ENCODE peak calls at places on chromosomes 16 and 17, in four cellular contexts. One of them, this sample, is unnamed.

GRCh38 chr16:73713817-73714495 is 582.7 kb upstream of the PSMD7 start:
- DNase-seq in cardiac muscle cell: peak; percentile 24
- DNase-seq in sigmoid colon: no peak
- DNase-seq in CD8-positive, alpha-beta T cell: no peak
- DNase-seq in this sample: no peak

GRCh38 chr17:43171761-43172487 is 910 bp downstream of the NBR1 start:
- DNase-seq in cardiac muscle cell: peak; percentile 96
- DNase-seq in sigmoid colon: peak; percentile 80
- DNase-seq in CD8-positive, alpha-beta T cell: no peak
- DNase-seq in this sample: no peak

GRCh38 chr17:77371888-77372443 is 231.2 kb downstream of the SEC14L1 start:
- DNase-seq in cardiac muscle cell: no peak
- DNase-seq in sigmoid colon: no peak
- DNase-seq in CD8-positive, alpha-beta T cell: no peak
- DNase-seq in this sample: no peak

GRCh38 chr17:31269597-31269996 is 27.4 kb downstream of the OMG start:
- DNase-seq in cardiac muscle cell: peak; percentile 97
- DNase-seq in sigmoid colon: no peak
- DNase-seq in CD8-positive, alpha-beta T cell: no peak
- DNase-seq in this sample: no peak

GRCh38 chr16:58418601-58419000 is 26.3 kb downstream of the GINS3 start:
- DNase-seq in cardiac muscle cell: peak; percentile 17
- DNase-seq in sigmoid colon: no peak
- DNase-seq in CD8-positive, alpha-beta T cell: no peak
- DNase-seq in this sample: no peak

GRCh38 chr16:77066896-77067496 is 124.0 kb upstream of the MON1B start:
- DNase-seq in cardiac muscle cell: no peak
- DNase-seq in sigmoid colon: no peak
- DNase-seq in CD8-positive, alpha-beta T cell: no peak
- DNase-seq in this sample: no peak

GRCh38 chr17:17179371-17179827 is 26.7 kb downstream of the PLD6 start:
- DNase-seq in cardiac muscle cell: no peak
- DNase-seq in sigmoid colon: no peak
- DNase-seq in CD8-positive, alpha-beta T cell: no peak
- DNase-seq in this sample: no peak

GRCh38 chr16:78764478-78764877 is 665.0 kb downstream of the WWOX start:
- DNase-seq in cardiac muscle cell: no peak
- DNase-seq in sigmoid colon: no peak
- DNase-seq in CD8-positive, alpha-beta T cell: no peak
- DNase-seq in this sample: no peak

GRCh38 chr17:28846231-28846630 is 3.6 kb upstream of the FAM222B start:
- DNase-seq in cardiac muscle cell: no peak
- DNase-seq in sigmoid colon: no peak
- DNase-seq in CD8-positive, alpha-beta T cell: no peak
- DNase-seq in this sample: no peak

GRCh38 chr17:28839221-28839620 is 3.4 kb downstream of the FAM222B start:
- DNase-seq in cardiac muscle cell: peak; percentile 55
- DNase-seq in sigmoid colon: no peak
- DNase-seq in CD8-positive, alpha-beta T cell: no peak
- DNase-seq in this sample: no peak

GRCh38 chr17:28841901-28842281 is 699 bp downstream of the FAM222B start:
- DNase-seq in cardiac muscle cell: no peak
- DNase-seq in sigmoid colon: no peak
- DNase-seq in CD8-positive, alpha-beta T cell: no peak
- DNase-seq in this sample: no peak

GRCh38 chr17:28843810-28844137 is 1.2 kb upstream of the FAM222B start:
- DNase-seq in cardiac muscle cell: no peak
- DNase-seq in sigmoid colon: peak; percentile 13
- DNase-seq in CD8-positive, alpha-beta T cell: no peak
- DNase-seq in this sample: no peak

GRCh38 chr17:28842282-28843012 is at the start of gene FAM222B:
- DNase-seq in cardiac muscle cell: peak; percentile 87
- DNase-seq in sigmoid colon: peak; percentile 88
- DNase-seq in CD8-positive, alpha-beta T cell: peak; percentile 83
- DNase-seq in this sample: peak; percentile 94
- TF ChIP-seq CTCF in cardiac muscle cell: no peak
- TF ChIP-seq CTCF in sigmoid colon: peak; percentile 23
- TF ChIP-seq CTCF in CD8-positive, alpha-beta T cell: no peak
- TF ChIP-seq CTCF in this sample: no peak

DNA sequence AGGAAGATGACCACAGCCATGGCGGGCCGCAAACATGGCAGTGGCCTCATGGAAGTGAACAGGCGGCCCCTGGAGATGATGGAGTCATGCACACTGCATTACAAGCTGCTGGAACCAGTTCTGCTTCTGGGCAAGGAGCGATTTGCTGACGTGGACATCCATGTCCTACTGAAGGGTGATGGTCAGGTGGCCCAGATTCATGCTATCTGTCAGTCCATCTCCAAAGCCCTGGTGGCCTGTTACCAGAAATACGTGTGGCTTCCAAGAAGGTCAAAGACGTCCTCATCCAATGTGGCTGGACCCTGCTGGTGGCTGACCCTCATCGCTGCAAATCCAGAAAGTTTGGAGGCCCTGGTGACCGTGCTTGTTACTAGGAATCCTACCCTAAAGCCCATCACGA is 13.4 kb upstream of the WSB1 start:
- DNase-seq in cardiac muscle cell: no peak
- DNase-seq in sigmoid colon: no peak
- DNase-seq in CD8-positive, alpha-beta T cell: no peak
- DNase-seq in this sample: no peak
- TF ChIP-seq CTCF in cardiac muscle cell: no peak
- TF ChIP-seq CTCF in sigmoid colon: no peak
- TF ChIP-seq CTCF in CD8-positive, alpha-beta T cell: no peak
- TF ChIP-seq CTCF in this sample: no peak

DNA sequence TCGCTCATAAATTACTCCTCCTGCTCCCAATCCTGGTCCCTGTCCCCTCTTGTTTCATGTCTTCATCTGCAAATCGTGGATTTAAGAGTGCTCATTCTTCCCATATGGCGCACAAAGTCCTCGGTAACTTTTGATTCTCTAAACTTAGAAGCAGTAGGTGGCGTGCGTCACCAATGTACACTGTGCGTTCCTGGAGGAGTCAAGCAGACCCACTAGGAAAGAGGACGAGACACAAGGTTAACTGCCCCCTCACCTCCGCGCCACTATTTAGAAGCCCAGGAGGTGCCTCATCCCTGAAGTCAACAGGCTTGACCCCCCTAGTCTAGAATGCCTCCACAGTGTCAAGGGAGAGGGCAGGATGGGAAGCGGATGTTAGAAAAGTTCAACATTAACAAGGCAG is 2.9 kb downstream of the SLC13A5 start:
- DNase-seq in cardiac muscle cell: no peak
- DNase-seq in sigmoid colon: no peak
- DNase-seq in CD8-positive, alpha-beta T cell: no peak
- DNase-seq in this sample: no peak
- TF ChIP-seq CTCF in cardiac muscle cell: no peak
- TF ChIP-seq CTCF in sigmoid colon: no peak
- TF ChIP-seq CTCF in CD8-positive, alpha-beta T cell: no peak
- TF ChIP-seq CTCF in this sample: no peak

GRCh38 chr17:688100-688989 is 26.3 kb downstream of the VPS53 start:
- DNase-seq in cardiac muscle cell: peak; percentile 59
- DNase-seq in sigmoid colon: no peak
- DNase-seq in CD8-positive, alpha-beta T cell: no peak
- DNase-seq in this sample: no peak
- TF ChIP-seq CTCF in cardiac muscle cell: peak; percentile 42
- TF ChIP-seq CTCF in sigmoid colon: peak; percentile 20
- TF ChIP-seq CTCF in CD8-positive, alpha-beta T cell: no peak
- TF ChIP-seq CTCF in this sample: peak; percentile 63

GRCh38 chr17:50056961-50057330 is 1.0 kb downstream of the ITGA3 start:
- DNase-seq in cardiac muscle cell: no peak
- DNase-seq in sigmoid colon: no peak
- DNase-seq in CD8-positive, alpha-beta T cell: no peak
- DNase-seq in this sample: no peak

GRCh38 chr17:50057521-50057991 is 1.6 kb downstream of the ITGA3 start:
- DNase-seq in cardiac muscle cell: no peak
- DNase-seq in sigmoid colon: no peak
- DNase-seq in CD8-positive, alpha-beta T cell: no peak
- DNase-seq in this sample: no peak

GRCh38 chr17:50055426-50056216 is at the start of gene ITGA3:
- DNase-seq in cardiac muscle cell: peak; percentile 87
- DNase-seq in sigmoid colon: peak; percentile 94
- DNase-seq in CD8-positive, alpha-beta T cell: peak; percentile 62
- DNase-seq in this sample: peak; percentile 83

GRCh38 chr17:50055055-50055425 is 870 bp upstream of the ITGA3 start:
- DNase-seq in cardiac muscle cell: no peak
- DNase-seq in sigmoid colon: no peak
- DNase-seq in CD8-positive, alpha-beta T cell: no peak
- DNase-seq in this sample: no peak

GRCh38 chr17:50056217-50056960 is 479 bp downstream of the ITGA3 start:
- DNase-seq in cardiac muscle cell: peak; percentile 70
- DNase-seq in sigmoid colon: peak; percentile 84
- DNase-seq in CD8-positive, alpha-beta T cell: peak; percentile 61
- DNase-seq in this sample: peak; percentile 85
- TF ChIP-seq CTCF in cardiac muscle cell: peak; percentile 41
- TF ChIP-seq CTCF in sigmoid colon: peak; percentile 22
- TF ChIP-seq CTCF in CD8-positive, alpha-beta T cell: peak; percentile 29
- TF ChIP-seq CTCF in this sample: peak; percentile 52

DNA sequence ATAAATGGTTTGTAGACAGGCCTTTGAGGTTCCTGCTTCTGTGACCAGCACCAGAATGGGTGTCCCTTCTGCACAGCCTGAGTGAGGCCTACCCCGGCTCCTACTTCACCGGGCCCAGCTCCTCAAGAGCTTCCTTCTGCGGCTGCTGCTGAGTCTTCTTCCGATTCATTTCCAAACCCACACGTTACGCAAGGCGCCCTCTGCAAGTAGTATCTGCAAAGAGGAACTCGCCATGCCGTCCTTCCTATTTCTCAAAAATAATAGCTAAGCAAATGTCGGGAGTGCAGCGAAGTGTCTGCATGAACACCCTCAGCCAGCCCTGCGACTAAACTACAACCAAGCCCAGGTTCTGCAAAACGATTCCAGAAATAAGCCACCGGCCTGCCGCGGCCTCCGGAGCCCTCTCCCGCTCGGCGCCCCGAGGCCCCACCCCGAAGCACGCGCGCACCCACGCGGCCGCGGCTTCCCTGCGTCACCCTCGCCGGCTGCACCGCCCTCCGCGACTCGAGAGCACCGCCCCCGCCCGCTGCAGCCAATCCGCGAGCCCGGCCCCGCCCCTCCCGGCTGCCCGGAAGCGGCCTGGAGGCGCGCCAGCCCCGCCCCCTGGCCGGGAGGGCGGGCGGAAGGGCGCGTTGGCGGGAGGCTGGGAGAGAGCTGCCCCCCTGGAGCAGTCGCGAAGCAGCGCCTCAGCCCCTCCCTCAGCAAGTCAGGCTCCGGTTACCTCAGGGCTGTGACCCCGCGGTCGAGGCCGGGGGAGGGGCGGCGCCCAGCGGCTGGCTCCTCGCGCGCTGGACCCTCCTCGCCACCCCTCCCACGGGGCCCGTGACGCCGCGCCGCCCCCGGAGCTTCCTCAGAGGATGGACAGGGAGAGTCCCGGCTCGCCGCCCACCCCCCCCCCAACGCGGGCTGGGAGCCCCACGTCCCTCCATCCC is 8.3 kb downstream of the MNT start:
- DNase-seq in cardiac muscle cell: peak; percentile 98
- DNase-seq in sigmoid colon: peak; percentile 98
- DNase-seq in CD8-positive, alpha-beta T cell: peak; percentile 99
- DNase-seq in this sample: peak; percentile 98
- TF ChIP-seq CTCF in cardiac muscle cell: no peak
- TF ChIP-seq CTCF in sigmoid colon: no peak
- TF ChIP-seq CTCF in CD8-positive, alpha-beta T cell: no peak
- TF ChIP-seq CTCF in this sample: no peak

This sample was measured in type B pancreatic cell.